ENCODE peak calls at places on chromosomes 6 and 20, in four cellular contexts. P is H1, X is A549, V is HepG2. D is an unnamed sample. For H3K9me3, the result is how much of the 10 kb centered on the place peaks cover.

GRCh38 chr6:33818293-33818692 is 14.5 kb upstream of the MLN start:
- DNase-seq in X (no peak), P (no peak), V (no peak), D (no peak)

GRCh38 chr6:105135907-105136432 is 43.8 kb downstream of the POPDC3 start:
- DNase-seq in V (no peak), P (no peak), X (no peak), D (no peak)

GRCh38 chr6:23784313-23784919 is 341.6 kb upstream of the NRSN1 start:
- DNase-seq in X (no peak), V (no peak), P (no peak), D (no peak)

GRCh38 chr6:169167581-169168301 is 85.9 kb downstream of the THBS2 start:
- DNase-seq in P (no peak), V (no peak), X (no peak), D (no peak)

GRCh38 chr20:23189341-23189740 is 103.2 kb upstream of the CD93 start:
- DNase-seq in P (no peak), X (no peak), V (no peak), D (no peak)

GRCh38 chr6:166162599-166163342 is 4.9 kb downstream of the TBXT start:
- DNase-seq in P (no peak), X (no peak), V (no peak), D (no peak)

GRCh38 chr6:146805546-146806325 is 207.0 kb downstream of the ADGB start:
- DNase-seq in P (no peak), V (no peak), X (no peak), D (no peak)

GRCh38 chr20:3871549-3872265 is 17.5 kb upstream of the PANK2 start:
- DNase-seq in P (no peak), V (peak), X (peak), D (peak)

DNA sequence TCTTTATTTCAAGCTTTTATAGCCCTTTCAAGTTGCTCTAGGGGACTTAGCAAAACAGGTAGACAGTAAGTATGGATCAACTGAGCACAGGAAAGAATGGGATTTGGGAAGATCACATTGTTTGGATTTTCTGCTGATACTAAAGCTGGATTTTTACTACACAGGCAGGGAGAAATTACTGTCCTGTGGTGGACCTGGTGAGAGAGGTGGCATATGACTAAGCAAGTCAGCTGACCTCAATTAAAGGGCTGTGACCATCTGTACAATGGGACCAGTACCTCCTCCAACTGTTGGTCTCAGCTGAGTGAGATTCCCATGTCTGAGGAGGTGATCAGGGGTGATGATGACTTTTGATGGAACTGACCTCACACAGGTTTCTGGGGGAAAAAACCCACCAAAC is 28.0 kb downstream of the RREB1 start:
- DNase-seq in P (no peak), V (no peak), X (no peak), D (peak)
- H3K9me3 ChIP-seq in P (under half), V (under half), X (under half), D (under half)

GRCh38 chr6:82363368-82364086 is at the start of gene TPBG:
- DNase-seq in P (peak), V (peak), X (peak), D (peak)

GRCh38 chr6:82364087-82365010 is 732 bp downstream of the TPBG start:
- DNase-seq in P (peak), V (no peak), X (peak), D (peak)

GRCh38 chr6:82362144-82362543 is 1.5 kb upstream of the TPBG start:
- DNase-seq in P (no peak), X (no peak), V (no peak), D (no peak)

GRCh38 chr6:82361631-82362030 is 2.0 kb upstream of the TPBG start:
- DNase-seq in P (no peak), V (no peak), X (no peak), D (no peak)

GRCh38 chr6:82362868-82363267 is 749 bp upstream of the TPBG start:
- DNase-seq in P (no peak), X (no peak), V (no peak), D (no peak)
- TF ChIP-seq RNF2 in P (no peak), X (no peak), V (no peak), D (no peak)

DNA sequence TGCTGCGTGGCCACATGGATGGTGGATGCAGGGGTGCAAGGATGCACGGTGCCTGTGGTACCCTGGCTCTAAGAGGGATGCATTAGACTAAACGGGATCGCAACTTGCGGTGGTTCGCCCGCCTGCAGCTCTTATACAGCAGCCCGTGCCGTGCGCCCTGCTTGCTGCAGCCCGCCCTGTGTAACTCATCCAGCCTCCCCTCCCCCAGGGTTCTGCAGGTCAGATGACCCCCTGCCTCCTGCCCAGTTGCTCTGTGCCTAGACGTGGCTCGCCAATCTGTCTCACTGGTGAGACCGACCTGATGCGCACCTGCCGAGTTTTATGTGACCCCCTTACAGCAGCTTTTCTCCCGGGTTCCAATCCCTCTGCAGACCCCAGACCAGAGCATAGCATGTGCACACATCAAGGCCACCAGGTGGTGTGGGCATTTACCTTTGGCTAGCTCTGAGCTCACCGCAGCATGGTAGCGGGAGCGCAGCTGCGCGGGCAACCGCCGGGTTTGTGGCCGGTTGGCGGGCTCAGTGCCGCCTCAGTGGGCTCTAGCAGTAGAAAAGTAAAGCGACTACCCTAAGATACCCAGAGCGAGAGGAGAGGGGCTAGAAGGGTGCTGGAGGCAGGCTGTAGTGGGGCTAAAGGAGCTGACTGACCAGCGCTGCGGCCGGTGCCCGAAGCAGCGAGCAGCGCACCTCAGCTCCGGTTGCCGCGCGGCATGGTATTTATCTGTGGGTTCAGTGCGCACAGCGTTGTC is 693 bp upstream of the GNAS-AS1 start:
- DNase-seq in V (no peak), X (no peak), P (peak), D (no peak)
- H3K9me3 ChIP-seq in V (under half), X (under half), P (under half), D (under half)

DNA sequence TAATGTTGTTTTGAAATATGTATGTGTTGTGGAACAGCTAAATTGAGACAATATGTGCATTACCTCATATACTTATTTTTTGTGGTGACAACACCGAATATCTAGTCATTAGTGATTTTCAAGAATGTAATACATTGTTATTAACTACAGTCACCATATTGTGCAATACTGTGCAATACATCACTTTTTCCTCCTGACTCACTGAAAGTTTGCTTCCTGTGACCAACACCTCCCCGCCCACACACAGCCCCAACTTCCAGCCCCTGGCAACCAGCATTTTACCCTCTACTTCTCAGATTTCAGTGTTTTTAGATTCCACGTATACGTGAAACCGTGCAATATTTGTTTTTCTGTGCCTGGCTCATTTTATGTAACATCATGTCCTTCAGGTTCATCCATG is 627.9 kb downstream of the PRKN start:
- DNase-seq in X (peak), P (no peak), V (peak), D (peak)
- TF ChIP-seq RNF2 in X (no peak), P (no peak), V (no peak), D (no peak)

GRCh38 chr20:12404941-12405340 is 487.2 kb downstream of the BTBD3 start:
- DNase-seq in V (no peak), P (no peak), X (no peak), D (no peak)
- H3K9me3 ChIP-seq in V (half or more), P (under half), X (under half), D (under half)

GRCh38 chr6:110852769-110853168 is 21.8 kb upstream of the AMD1 start:
- DNase-seq in P (no peak), V (no peak), X (no peak), D (no peak)

GRCh38 chr6:110858562-110859214 is 15.9 kb upstream of the AMD1 start:
- DNase-seq in V (no peak), X (no peak), P (no peak), D (no peak)

GRCh38 chr6:110858016-110858415 is 16.6 kb upstream of the AMD1 start:
- DNase-seq in V (no peak), P (no peak), X (no peak), D (no peak)

GRCh38 chr6:110856296-110856695 is 18.3 kb upstream of the AMD1 start:
- DNase-seq in V (no peak), X (no peak), P (no peak), D (no peak)

DNA sequence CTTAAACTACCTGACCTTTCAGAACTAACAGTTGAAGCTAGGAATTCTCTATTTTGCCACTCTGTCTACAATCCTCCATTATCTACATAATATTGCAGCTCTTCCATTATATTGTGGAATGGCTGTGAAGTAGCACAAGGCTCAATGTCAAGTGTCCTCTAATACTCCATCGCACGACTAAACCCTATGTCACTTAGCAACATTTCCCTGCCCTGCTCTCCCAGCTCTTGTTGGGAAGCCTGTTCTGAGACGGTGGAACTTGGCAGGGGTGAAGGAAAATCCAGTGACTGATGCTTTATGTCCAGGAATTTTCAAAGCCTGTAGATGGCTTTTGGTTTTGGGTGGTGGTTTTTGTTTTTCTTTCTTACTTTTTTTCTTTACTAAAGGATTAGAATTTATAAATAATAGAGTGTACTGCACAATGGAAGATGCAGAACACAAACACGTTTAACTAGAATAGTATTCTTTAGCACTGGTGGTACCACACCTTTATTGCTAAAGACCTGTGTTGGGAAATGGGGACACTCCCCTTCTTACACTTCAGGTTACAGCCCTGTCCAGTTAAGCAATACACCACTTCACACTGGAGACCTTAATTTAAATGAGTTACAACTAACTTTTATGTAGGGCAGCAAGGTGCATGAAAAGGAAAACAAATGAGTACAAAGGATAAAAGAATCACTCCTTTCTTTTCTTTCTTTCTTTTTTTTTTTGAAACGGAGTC is 20.7 kb upstream of the AMD1 start:
- DNase-seq in V (no peak), P (no peak), X (no peak), D (no peak)
- TF ChIP-seq RNF2 in V (no peak), P (no peak), X (no peak), D (no peak)

GRCh38 chr6:358432-358831 is 33.1 kb upstream of the IRF4 start:
- DNase-seq in X (no peak), V (no peak), P (no peak), D (no peak)
- H3K9me3 ChIP-seq in X (under half), V (under half), P (half or more), D (under half)